ENCODE peak calls at places on chromosomes 11 and 22, in five cellular contexts. One of them, this sample, is unnamed.

GRCh38 chr22:32720924-32721323 is 80.6 kb upstream of the TIMP3 start:
- DNase-seq in DMS153: no peak
- DNase-seq in upper lobe of right lung: no peak
- DNase-seq in NCI-H2081: no peak
- DNase-seq in T-helper 2 cell: no peak
- DNase-seq in this sample: no peak

GRCh38 chr22:42863349-42863911 is 6.4 kb upstream of the ARFGAP3 start:
- DNase-seq in upper lobe of right lung: no peak
- DNase-seq in NCI-H2081: no peak
- DNase-seq in DMS153: no peak
- DNase-seq in T-helper 2 cell: no peak
- DNase-seq in this sample: no peak

GRCh38 chr11:133981156-133981555 is 24.4 kb upstream of the IGSF9B start:
- DNase-seq in DMS153: no peak
- DNase-seq in T-helper 2 cell: no peak
- DNase-seq in NCI-H2081: no peak
- DNase-seq in upper lobe of right lung: no peak
- DNase-seq in this sample: no peak

GRCh38 chr22:20810645-20811044 is 36.7 kb downstream of the SERPIND1 start:
- DNase-seq in T-helper 2 cell: no peak
- DNase-seq in NCI-H2081: no peak
- DNase-seq in DMS153: no peak
- DNase-seq in upper lobe of right lung: no peak
- DNase-seq in this sample: no peak

GRCh38 chr11:112321521-112322172 is 61.0 kb upstream of the PLET1 start:
- DNase-seq in upper lobe of right lung: peak
- DNase-seq in T-helper 2 cell: no peak
- DNase-seq in NCI-H2081: peak
- DNase-seq in DMS153: peak
- DNase-seq in this sample: no peak

GRCh38 chr11:76782526-76783293 is 446 bp upstream of the TSKU start:
- DNase-seq in NCI-H2081: peak
- DNase-seq in DMS153: peak
- DNase-seq in T-helper 2 cell: no peak
- DNase-seq in upper lobe of right lung: peak
- DNase-seq in this sample: peak

GRCh38 chr22:48993655-48994054 is 834.0 kb downstream of the BRD1 start:
- DNase-seq in upper lobe of right lung: peak
- DNase-seq in T-helper 2 cell: no peak
- DNase-seq in DMS153: no peak
- DNase-seq in NCI-H2081: no peak
- DNase-seq in this sample: no peak

GRCh38 chr11:116791002-116791812 is 472 bp downstream of the APOA5 start:
- DNase-seq in NCI-H2081: peak
- DNase-seq in DMS153: peak
- DNase-seq in upper lobe of right lung: peak
- DNase-seq in T-helper 2 cell: peak
- DNase-seq in this sample: peak

GRCh38 chr11:112770487-112770886 is 190.7 kb upstream of the NCAM1 start:
- DNase-seq in upper lobe of right lung: no peak
- DNase-seq in NCI-H2081: no peak
- DNase-seq in DMS153: no peak
- DNase-seq in T-helper 2 cell: no peak
- DNase-seq in this sample: peak

GRCh38 chr11:57321996-57322880 is 2.5 kb downstream of the TNKS1BP1 start:
- DNase-seq in DMS153: peak
- DNase-seq in NCI-H2081: peak
- DNase-seq in upper lobe of right lung: peak
- DNase-seq in T-helper 2 cell: no peak
- DNase-seq in this sample: peak

GRCh38 chr22:44396021-44396726 is 83.4 kb upstream of the SHISAL1 start:
- DNase-seq in T-helper 2 cell: no peak
- DNase-seq in NCI-H2081: no peak
- DNase-seq in upper lobe of right lung: peak
- DNase-seq in DMS153: no peak
- DNase-seq in this sample: no peak

GRCh38 chr11:63775221-63775620 is 6.6 kb upstream of the ZFTA start:
- DNase-seq in upper lobe of right lung: no peak
- DNase-seq in DMS153: no peak
- DNase-seq in T-helper 2 cell: no peak
- DNase-seq in NCI-H2081: no peak
- DNase-seq in this sample: no peak

GRCh38 chr22:27193215-27193614 is 535.8 kb downstream of the MIAT start:
- DNase-seq in T-helper 2 cell: no peak
- DNase-seq in upper lobe of right lung: no peak
- DNase-seq in DMS153: no peak
- DNase-seq in NCI-H2081: no peak
- DNase-seq in this sample: no peak

GRCh38 chr11:35040221-35040942 is 98.6 kb upstream of the CD44 start:
- DNase-seq in NCI-H2081: no peak
- DNase-seq in DMS153: no peak
- DNase-seq in upper lobe of right lung: no peak
- DNase-seq in T-helper 2 cell: peak
- DNase-seq in this sample: no peak

GRCh38 chr11:12418019-12418611 is 40.7 kb downstream of the PARVA start:
- DNase-seq in DMS153: no peak
- DNase-seq in upper lobe of right lung: no peak
- DNase-seq in NCI-H2081: no peak
- DNase-seq in T-helper 2 cell: no peak
- DNase-seq in this sample: no peak

GRCh38 chr11:131982154-131982553 is 611.7 kb downstream of the NTM start:
- DNase-seq in DMS153: no peak
- DNase-seq in upper lobe of right lung: no peak
- DNase-seq in NCI-H2081: no peak
- DNase-seq in T-helper 2 cell: no peak
- DNase-seq in this sample: no peak

GRCh38 chr11:1232328-1233321 is 9.8 kb downstream of the MUC5B start:
- DNase-seq in upper lobe of right lung: peak
- DNase-seq in DMS153: no peak
- DNase-seq in T-helper 2 cell: no peak
- DNase-seq in NCI-H2081: no peak
- DNase-seq in this sample: no peak